ENCODE peak calls at places on chromosomes 16 and 17, in seven cellular contexts. U is Peyer's patch, M is endothelial cell of umbilical vein, B is H1, S is stomach, N is NB4, A is esophagus squamous epithelium. F is an unnamed sample.
A peak's percentile ranks its signal among the peaks of the same experiment; 100 is the strongest.

GRCh38 chr16:73430138-73430537 is 382.2 kb upstream of the ZFHX3 start:
- DNase-seq in M (no peak), U (no peak), A (no peak), S (no peak), B (no peak), N (no peak), F (no peak)

GRCh38 chr17:61480414-61480807 is 28.2 kb downstream of the TBX4 start:
- DNase-seq in U (peak; percentile 21), S (no peak), A (no peak), M (no peak), N (no peak), B (no peak), F (no peak)

GRCh38 chr17:55133583-55133982 is 131.2 kb upstream of the HLF start:
- DNase-seq in M (no peak), A (no peak), N (no peak), B (no peak), U (no peak), S (no peak), F (no peak)

GRCh38 chr16:88580371-88580770 is 10.2 kb downstream of the ZC3H18 start:
- DNase-seq in S (no peak), M (no peak), N (no peak), A (no peak), B (no peak), U (no peak), F (no peak)

GRCh38 chr17:38613981-38614779 is 8.4 kb upstream of the SRCIN1 start:
- DNase-seq in U (no peak), S (no peak), N (no peak), B (no peak), M (no peak), A (no peak), F (peak; percentile 52)

GRCh38 chr16:85137323-85138072 is 25.2 kb upstream of the CIBAR2 start:
- DNase-seq in U (peak; percentile 87), N (no peak), M (peak; percentile 65), B (no peak), S (peak; percentile 93), A (no peak), F (peak; percentile 95)

GRCh38 chr16:6209355-6209930 is 1111.8 kb upstream of the EEF2KMT start:
- DNase-seq in S (no peak), B (no peak), A (no peak), M (no peak), U (peak; percentile 81), N (no peak), F (no peak)

GRCh38 chr16:2858245-2859025 is 465 bp upstream of the PRSS22 start:
- DNase-seq in S (peak; percentile 91), M (no peak), B (no peak), U (peak; percentile 83), N (no peak), A (no peak), F (no peak)

GRCh38 chr16:4386452-4386813 is 14.8 kb downstream of the VASN start:
- DNase-seq in A (no peak), B (no peak), M (no peak), S (no peak), N (no peak), U (no peak), F (no peak)

GRCh38 chr17:46039592-46040186 is 40.6 kb downstream of the STH start:
- DNase-seq in U (no peak), A (no peak), B (no peak), M (no peak), N (no peak), S (no peak), F (no peak)
- TF ChIP-seq CTCF in U (no peak), A (no peak), B (no peak), M (no peak), N (no peak), S (no peak), F (no peak)

GRCh38 chr16:54191163-54191562 is 95.4 kb downstream of the IRX3 start:
- DNase-seq in M (no peak), B (no peak), A (no peak), S (no peak), N (no peak), U (no peak), F (no peak)

GRCh38 chr16:54191592-54191991 is 95.0 kb downstream of the IRX3 start:
- DNase-seq in N (no peak), S (no peak), A (no peak), U (no peak), M (no peak), B (no peak), F (no peak)

GRCh38 chr16:54193013-54193655 is 93.5 kb downstream of the IRX3 start:
- DNase-seq in M (no peak), N (no peak), U (no peak), A (no peak), S (no peak), B (no peak), F (no peak)

GRCh38 chr16:54193656-54194007 is 93.0 kb downstream of the IRX3 start:
- DNase-seq in M (peak; percentile 47), B (peak; percentile 59), S (peak; percentile 82), A (no peak), U (peak; percentile 58), N (peak; percentile 95), F (peak; percentile 80)

DNA sequence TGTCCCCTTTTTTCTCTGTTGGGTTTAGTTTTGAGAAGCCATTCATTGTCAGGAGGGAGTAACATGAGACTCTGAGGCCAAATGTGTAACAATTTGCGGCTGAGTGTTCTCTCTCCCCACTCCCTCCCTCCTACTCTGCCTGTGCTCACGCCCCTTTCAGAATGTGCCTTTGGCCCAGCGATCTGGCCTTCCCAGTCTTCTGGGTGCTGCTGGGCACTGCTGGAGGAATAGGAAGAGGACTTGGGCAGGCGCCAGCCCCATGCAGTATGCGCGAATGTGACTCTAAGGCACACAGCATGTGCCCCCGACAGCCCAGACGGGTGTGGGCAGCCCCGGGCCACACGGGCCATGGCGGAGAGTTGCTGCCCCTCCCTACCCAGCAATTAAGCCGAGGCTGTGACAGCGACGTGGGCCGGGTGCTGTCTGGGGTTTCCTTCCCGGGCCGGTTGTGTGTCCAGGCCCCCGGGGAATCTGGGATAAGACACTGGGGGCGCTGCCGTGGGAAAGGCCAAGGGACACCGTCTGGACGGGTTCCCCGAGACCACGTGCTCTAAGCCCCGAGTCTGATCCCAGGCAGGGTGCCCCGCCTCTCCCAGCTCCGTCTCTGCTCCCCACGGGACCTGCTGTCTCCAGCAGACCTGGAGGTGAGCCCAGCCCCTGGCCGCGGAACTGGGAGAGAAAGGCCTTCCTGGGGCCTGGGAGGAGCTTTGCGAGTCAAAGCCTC is 92.4 kb downstream of the IRX3 start:
- DNase-seq in B (no peak), M (no peak), N (peak; percentile 86), U (no peak), S (peak; percentile 58), A (no peak), F (no peak)
- H3K4me3 ChIP-seq in B (peak overlapping the region; percentile 36), M (no peak overlapping the region), N (peak overlapping the region; percentile 55), U (no peak overlapping the region), S (peak overlapping the region; percentile 37), A (peak overlapping the region; percentile 13), F (peak overlapping the region; percentile 3)

DNA sequence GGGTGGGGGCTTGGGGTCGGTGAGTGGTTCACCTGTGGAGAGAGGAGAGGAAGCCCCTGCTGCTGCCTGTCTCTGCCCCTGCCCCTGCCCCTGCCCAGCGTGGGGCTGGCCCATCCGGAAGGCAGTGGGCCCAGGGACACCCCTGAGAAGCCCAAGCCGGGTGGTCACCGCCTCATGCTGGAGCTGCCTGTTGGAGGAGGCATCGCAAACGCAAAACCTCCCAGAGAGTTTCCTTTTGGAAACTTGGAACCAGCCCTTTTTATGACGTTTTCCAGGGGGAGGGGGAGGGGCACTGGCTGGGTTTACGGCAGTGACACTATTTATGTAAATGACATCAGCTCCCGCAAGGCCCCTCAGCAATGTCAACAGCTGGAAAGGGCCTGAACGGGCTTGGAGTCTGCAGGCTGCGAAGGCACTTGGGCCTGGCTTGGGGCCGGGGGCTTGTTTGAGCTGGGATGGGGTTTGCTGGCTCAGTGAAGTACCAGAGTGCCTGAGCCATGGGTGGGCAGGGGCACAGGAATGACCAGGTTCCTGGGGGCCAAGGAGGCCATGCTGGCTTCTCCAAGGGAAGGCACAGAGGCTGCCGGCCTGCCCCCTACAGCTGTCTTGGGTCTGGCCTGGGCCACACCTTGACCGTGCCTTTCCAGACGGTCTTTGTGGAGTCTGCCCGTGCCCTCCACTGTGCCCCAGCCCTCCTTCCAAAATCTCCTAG is 219.5 kb downstream of the NTN1 start:
- DNase-seq in A (no peak), S (peak; percentile 47), N (no peak), U (peak; percentile 71), M (peak; percentile 39), B (peak; percentile 25), F (peak; percentile 64)
- TF ChIP-seq POLR2A in A (no peak), S (no peak), N (no peak), U (no peak), M (no peak), B (no peak), F (no peak)

DNA sequence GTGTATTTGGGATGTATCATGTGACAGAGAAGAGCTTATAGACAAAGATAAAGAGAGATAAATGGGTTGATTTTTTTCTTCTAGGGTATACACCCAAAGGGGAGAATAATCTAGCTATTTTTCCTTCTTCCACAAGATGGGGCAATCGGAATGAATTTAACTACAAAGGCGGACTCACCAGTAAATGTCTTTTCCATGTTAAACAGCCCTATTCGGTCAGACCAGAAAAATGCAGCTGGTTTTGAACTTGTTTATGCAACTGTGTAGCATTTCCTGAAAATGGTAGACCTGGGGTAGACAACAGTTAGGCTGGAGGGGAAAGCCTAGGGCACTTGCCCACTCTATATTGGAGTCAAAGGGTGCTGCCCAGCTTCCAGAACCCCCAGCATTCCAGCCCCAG is 477.1 kb downstream of the TOX3 start:
- DNase-seq in U (no peak), N (peak; percentile 19), B (no peak), M (no peak), S (no peak), A (no peak), F (no peak)
- TF ChIP-seq CTCF in U (no peak), N (peak; percentile 13), B (peak; percentile 36), M (no peak), S (peak; percentile 28), A (peak; percentile 28), F (peak; percentile 25)

DNA sequence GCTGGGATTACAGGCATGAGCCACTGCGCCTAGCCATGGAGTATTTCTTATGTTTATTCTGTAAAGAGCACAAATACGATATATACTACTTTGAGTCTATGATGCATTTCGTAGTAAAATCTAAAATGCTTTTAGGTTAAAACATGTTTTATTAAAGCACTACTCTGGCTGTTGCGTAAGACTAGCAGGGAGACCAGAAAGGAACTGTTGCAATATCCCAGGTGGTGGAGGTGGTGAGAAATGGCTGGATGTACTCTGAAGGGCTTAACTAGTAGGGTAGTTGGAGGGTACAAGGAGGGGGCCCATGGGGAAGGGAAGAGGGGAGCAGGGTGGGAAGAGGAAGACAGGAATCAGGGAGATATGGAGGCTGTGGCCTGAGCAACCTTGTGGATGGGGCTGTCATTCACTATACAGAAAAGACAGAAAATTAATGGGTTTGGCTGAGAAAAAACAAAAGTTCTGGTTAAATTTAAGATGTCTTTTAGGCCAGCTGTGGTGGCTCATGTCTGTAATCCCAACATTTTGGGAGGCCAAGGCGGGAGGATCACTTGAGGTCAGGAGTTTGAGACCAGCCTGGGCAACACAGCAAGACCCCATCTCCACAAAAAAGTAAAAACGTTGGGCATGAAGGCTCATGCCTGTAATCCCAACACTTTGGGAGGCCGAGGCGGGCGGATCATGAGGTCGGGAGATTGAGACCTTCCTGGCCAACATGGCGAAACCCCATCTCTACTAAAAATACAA is 35.8 kb downstream of the ST3GAL2 start:
- DNase-seq in N (peak; percentile 83), A (no peak), U (no peak), S (no peak), B (no peak), M (no peak), F (no peak)
- H3K4me3 ChIP-seq in N (no peak overlapping the region), A (no peak overlapping the region), U (no peak overlapping the region), S (no peak overlapping the region), B (no peak overlapping the region), M (no peak overlapping the region), F (no peak overlapping the region)

F was measured in right lobe of liver.